ENCODE peak calls at places on chromosomes 4 and X, in nine cellular contexts. N is CD8-positive, alpha-beta T cell; D is left ventricle myocardium inferior; H is cardiac muscle cell; T is neural progenitor cell; P is tibial artery; G is NT2/D1; Z is IMR-90; M is tibial nerve. U is an unnamed sample. For H3K36me3, the result is how much of the 10 kb centered on the place peaks cover.

GRCh38 chr4:186775867-186776266 is 52.2 kb upstream of the FAT1 start:
- DNase-seq in N (no peak), D (no peak), H (no peak), T (no peak), P (no peak), G (no peak), Z (peak), M (no peak), U (no peak)

GRCh38 chrX:2499507-2499906 is 1.3 kb downstream of the DHRSX start:
- DNase-seq in N (no peak), D (no peak), H (no peak), T (no peak), P (peak), G (no peak), Z (no peak), M (no peak), U (no peak)

GRCh38 chr4:55865228-55865806 is 11.9 kb downstream of the EXOC1 start:
- DNase-seq in N (no peak), D (no peak), H (no peak), T (no peak), P (no peak), G (no peak), Z (peak), M (no peak), U (peak)

GRCh38 chrX:46686003-46686645 is 72.8 kb downstream of the SLC9A7 start:
- DNase-seq in N (peak), D (no peak), H (peak), T (peak), P (no peak), G (peak), Z (peak), M (peak), U (peak)

GRCh38 chr4:128354205-128354821 is 66.7 kb upstream of the PGRMC2 start:
- DNase-seq in N (no peak), D (no peak), H (no peak), T (no peak), P (no peak), G (no peak), Z (peak), M (no peak), U (peak)

GRCh38 chr4:178205826-178206225 is 763.6 kb upstream of the AGA start:
- DNase-seq in N (no peak), D (no peak), H (no peak), T (no peak), P (no peak), G (no peak), Z (peak), M (no peak), U (no peak)

GRCh38 chr4:70651864-70652506 is 14.3 kb downstream of the JCHAIN start:
- DNase-seq in N (no peak), D (no peak), H (peak), T (peak), P (no peak), G (no peak), Z (peak), M (no peak), U (no peak)

GRCh38 chr4:7431696-7432530 is 2.8 kb downstream of the PSAPL1 start:
- DNase-seq in N (no peak), D (peak), H (no peak), T (no peak), P (peak), G (no peak), Z (no peak), M (no peak), U (no peak)

GRCh38 chr4:33323393-33323792 is 2603.2 kb downstream of the PCDH7 start:
- DNase-seq in N (no peak), D (no peak), H (no peak), T (no peak), P (no peak), G (no peak), Z (no peak), M (no peak), U (no peak)

GRCh38 chr4:66853845-66854244 is 691.5 kb downstream of the CENPC start:
- DNase-seq in N (no peak), D (no peak), H (no peak), T (no peak), P (no peak), G (no peak), Z (no peak), M (no peak), U (no peak)

GRCh38 chr4:4990857-4991540 is 28.3 kb downstream of the CYTL1 start:
- DNase-seq in N (no peak), D (peak), H (peak), T (no peak), P (peak), G (no peak), Z (peak), M (peak), U (peak)

GRCh38 chrX:112827292-112827903 is 13.2 kb downstream of the AMOT start:
- DNase-seq in N (no peak), D (no peak), H (no peak), T (no peak), P (no peak), G (no peak), Z (no peak), M (no peak), U (no peak)

GRCh38 chr4:86439293-86439692 is 79.4 kb upstream of the MAPK10 start:
- DNase-seq in N (no peak), D (no peak), H (no peak), T (no peak), P (no peak), G (no peak), Z (no peak), M (no peak), U (no peak)

GRCh38 chr4:86442881-86443280 is 83.0 kb upstream of the MAPK10 start:
- DNase-seq in N (no peak), D (no peak), H (no peak), T (no peak), P (no peak), G (no peak), Z (no peak), M (no peak), U (no peak)

GRCh38 chr4:86446996-86447395 is 87.1 kb upstream of the MAPK10 start:
- DNase-seq in N (no peak), D (no peak), H (no peak), T (no peak), P (no peak), G (no peak), Z (no peak), M (no peak), U (no peak)

GRCh38 chr4:86443495-86443894 is 83.6 kb upstream of the MAPK10 start:
- DNase-seq in N (no peak), D (no peak), H (no peak), T (no peak), P (no peak), G (no peak), Z (no peak), M (no peak), U (no peak)

GRCh38 chr4:86441175-86441960 is 81.5 kb upstream of the MAPK10 start:
- DNase-seq in N (no peak), D (no peak), H (no peak), T (peak), P (no peak), G (no peak), Z (peak), M (no peak), U (no peak)
- H3K4me3 ChIP-seq in N (no peak), D (no peak), H (no peak), T (peak), P (no peak), G (no peak), Z (no peak), M (no peak), U (no peak)

DNA sequence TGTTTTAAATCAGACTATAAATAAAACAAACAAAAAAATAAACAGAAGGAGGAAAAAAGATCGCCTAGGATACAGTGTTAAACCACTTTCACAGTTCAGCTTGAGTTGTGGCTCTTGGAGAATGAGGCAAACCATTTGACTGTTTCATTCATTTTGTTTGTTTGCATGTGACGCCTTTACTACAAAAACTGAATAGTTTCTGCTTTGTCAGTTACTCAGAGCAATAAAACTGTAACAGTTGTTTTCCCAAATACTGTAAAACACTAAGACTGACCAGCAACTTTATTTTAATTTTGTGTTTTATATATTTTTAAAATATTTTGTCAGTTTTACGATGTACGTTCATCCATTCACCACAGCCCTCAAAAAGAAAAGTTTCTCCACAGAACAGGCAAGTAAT is 214.5 kb downstream of the FBXW7 start:
- DNase-seq in N (no peak), D (no peak), H (no peak), T (no peak), P (no peak), G (no peak), Z (no peak), M (no peak), U (no peak)
- H3K36me3 ChIP-seq in N (under half), D (half or more), H (under half), T (under half), P (under half), G (under half), Z (under half), M (under half), U (under half)

GRCh38 chr4:149574973-149575372 is 240.7 kb downstream of the IQCM start:
- DNase-seq in N (no peak), D (no peak), H (no peak), T (no peak), P (no peak), G (no peak), Z (no peak), M (no peak), U (no peak)
- H3K4me3 ChIP-seq in N (no peak), D (no peak), H (no peak), T (no peak), P (no peak), G (no peak), Z (no peak), M (no peak), U (peak)

DNA sequence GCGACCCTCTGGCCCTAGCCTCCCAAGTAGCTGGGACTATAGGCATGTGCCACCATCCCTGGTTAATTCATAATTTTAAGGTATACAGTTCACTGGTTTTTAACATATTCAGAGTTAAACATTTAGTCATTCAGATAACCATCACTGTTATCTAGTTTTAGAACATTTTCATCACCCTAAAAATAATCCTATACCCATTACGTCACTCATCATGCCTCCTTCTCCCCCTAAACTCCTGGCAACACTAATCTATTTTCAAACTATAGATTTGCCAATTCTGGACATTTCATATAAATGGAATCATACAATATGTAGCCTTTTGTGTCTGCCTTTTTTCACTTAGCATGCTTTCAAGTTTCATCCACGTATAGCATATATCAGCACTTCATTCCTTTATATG is 32.1 kb upstream of the RPS3A start:
- DNase-seq in N (no peak), D (no peak), H (no peak), T (no peak), P (no peak), G (no peak), Z (no peak), M (no peak), U (no peak)
- H3K36me3 ChIP-seq in N (under half), D (under half), H (under half), T (under half), P (under half), G (under half), Z (under half), M (under half), U (under half)

DNA sequence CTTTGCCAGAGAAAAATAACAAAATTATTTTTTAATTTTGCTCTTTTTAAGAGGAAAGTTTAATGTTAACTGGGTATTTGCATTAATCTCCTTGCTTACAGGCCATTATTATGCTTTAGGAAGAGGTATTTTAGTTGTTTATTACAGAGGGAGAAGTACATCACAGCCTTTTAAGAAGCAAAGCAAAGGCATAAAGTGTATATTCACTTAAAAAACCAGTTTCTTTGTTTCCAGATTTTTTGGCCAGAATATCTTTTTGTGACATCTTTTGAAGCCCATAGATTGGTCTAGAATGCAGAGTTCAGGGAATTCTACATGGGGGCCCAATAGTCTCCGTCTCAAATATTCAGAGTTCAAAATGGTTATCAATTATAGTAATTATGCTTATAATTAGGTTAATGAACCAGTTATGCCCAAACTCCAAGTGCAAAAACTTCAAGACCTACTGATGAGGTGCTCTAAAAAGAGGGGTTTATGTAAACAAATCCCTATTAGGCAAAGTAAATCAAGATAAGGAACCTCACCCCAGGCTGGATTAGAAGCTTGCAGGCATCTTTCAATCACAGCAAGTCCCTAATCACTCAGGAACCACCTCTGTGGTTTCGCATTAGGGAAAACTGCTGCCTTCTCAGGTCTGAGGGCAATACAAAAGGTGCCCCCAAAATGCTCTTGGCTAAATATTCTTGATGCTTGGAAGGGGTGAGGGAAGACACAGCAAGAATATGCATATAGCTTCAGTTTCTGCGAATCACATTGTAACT is 1.4 kb downstream of the CXXC4 start:
- DNase-seq in N (no peak), D (no peak), H (peak), T (peak), P (no peak), G (no peak), Z (no peak), M (no peak), U (no peak)
- H3K4me3 ChIP-seq in N (no peak), D (peak), H (peak), T (peak), P (peak), G (peak), Z (no peak), M (no peak), U (no peak)

DNA sequence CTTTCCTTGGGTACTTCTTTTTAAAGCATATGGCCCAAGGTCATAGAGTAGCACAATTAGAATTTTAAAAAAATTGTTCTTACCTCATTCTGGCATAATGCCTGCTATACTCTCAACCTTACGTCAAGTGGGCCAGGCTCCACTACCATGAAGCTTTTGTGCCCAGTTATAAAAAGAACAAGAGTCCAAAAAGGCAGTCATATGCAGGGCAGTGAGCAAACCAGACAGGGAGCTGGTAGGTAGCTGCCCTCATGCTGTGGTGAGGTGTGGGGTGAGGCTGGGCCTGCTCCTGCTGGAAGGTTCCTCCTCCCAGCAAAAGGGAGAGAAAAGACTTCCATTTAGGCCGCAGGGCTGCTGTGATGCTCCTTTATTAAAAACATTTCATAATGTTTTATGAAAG is 64.4 kb upstream of the UCP1 start:
- DNase-seq in N (no peak), D (no peak), H (no peak), T (no peak), P (no peak), G (no peak), Z (no peak), M (no peak), U (no peak)
- H3K36me3 ChIP-seq in N (under half), D (under half), H (under half), T (under half), P (half or more), G (under half), Z (under half), M (under half), U (under half)

GRCh38 chr4:77100234-77100633 is 24.4 kb upstream of the CCNI start:
- DNase-seq in N (no peak), D (no peak), H (no peak), T (no peak), P (no peak), G (no peak), Z (no peak), M (no peak), U (no peak)

GRCh38 chr4:77104405-77105292 is 28.9 kb upstream of the CCNI start:
- DNase-seq in N (no peak), D (peak), H (peak), T (no peak), P (peak), G (no peak), Z (no peak), M (peak), U (no peak)
- H3K4me3 ChIP-seq in N (no peak), D (peak), H (no peak), T (no peak), P (peak), G (no peak), Z (no peak), M (no peak), U (no peak)

GRCh38 chr4:1500231-1500965 is 94.2 kb upstream of the NKX1-1 start:
- DNase-seq in N (no peak), D (no peak), H (no peak), T (no peak), P (peak), G (no peak), Z (no peak), M (no peak), U (no peak)
- H3K36me3 ChIP-seq in N (under half), D (under half), H (under half), T (under half), P (under half), G (under half), Z (under half), M (under half), U (under half)

U was measured in MG63.